ENCODE peak calls at places on chromosomes 4 and X, in four cellular contexts. One of them, this sample, is unnamed.

GRCh38 chrX:54208531-54208930 is 25.5 kb upstream of the FAM120C start:
- DNase-seq in neural crest cell: no peak
- DNase-seq in posterior cingulate gyrus: no peak
- DNase-seq in stimulated activated naive CD4-positive, alpha-beta T cell: no peak
- DNase-seq in this sample: no peak

GRCh38 chr4:186953601-186954260 is 230.1 kb upstream of the FAT1 start:
- DNase-seq in neural crest cell: no peak
- DNase-seq in posterior cingulate gyrus: no peak
- DNase-seq in stimulated activated naive CD4-positive, alpha-beta T cell: no peak
- DNase-seq in this sample: no peak

GRCh38 chr4:78622253-78622979 is 70.8 kb downstream of the ANXA3 start:
- DNase-seq in neural crest cell: no peak
- DNase-seq in posterior cingulate gyrus: no peak
- DNase-seq in stimulated activated naive CD4-positive, alpha-beta T cell: no peak
- DNase-seq in this sample: no peak

GRCh38 chr4:17165256-17165655 is 266.8 kb upstream of the LDB2 start:
- DNase-seq in neural crest cell: no peak
- DNase-seq in posterior cingulate gyrus: no peak
- DNase-seq in stimulated activated naive CD4-positive, alpha-beta T cell: no peak
- DNase-seq in this sample: no peak

GRCh38 chr4:158863296-158863695 is 94.5 kb downstream of the FNIP2 start:
- DNase-seq in neural crest cell: no peak
- DNase-seq in posterior cingulate gyrus: no peak
- DNase-seq in stimulated activated naive CD4-positive, alpha-beta T cell: no peak
- DNase-seq in this sample: no peak

GRCh38 chr4:158805628-158806471 is 37.0 kb downstream of the FNIP2 start:
- DNase-seq in neural crest cell: no peak
- DNase-seq in posterior cingulate gyrus: no peak
- DNase-seq in stimulated activated naive CD4-positive, alpha-beta T cell: no peak
- DNase-seq in this sample: no peak

GRCh38 chrX:139762400-139763183 is 54.6 kb upstream of the MCF2 start:
- DNase-seq in neural crest cell: no peak
- DNase-seq in posterior cingulate gyrus: no peak
- DNase-seq in stimulated activated naive CD4-positive, alpha-beta T cell: no peak
- DNase-seq in this sample: no peak

GRCh38 chr4:80192252-80192866 is 4.9 kb upstream of the PRDM8 start:
- DNase-seq in neural crest cell: no peak
- DNase-seq in posterior cingulate gyrus: no peak
- DNase-seq in stimulated activated naive CD4-positive, alpha-beta T cell: no peak
- DNase-seq in this sample: no peak

GRCh38 chr4:96698891-96699290 is 859.0 kb downstream of the PDHA2 start:
- DNase-seq in neural crest cell: no peak
- DNase-seq in posterior cingulate gyrus: no peak
- DNase-seq in stimulated activated naive CD4-positive, alpha-beta T cell: no peak
- DNase-seq in this sample: no peak

GRCh38 chrX:111200327-111200726 is 70.0 kb downstream of the CAPN6 start:
- DNase-seq in neural crest cell: no peak
- DNase-seq in posterior cingulate gyrus: no peak
- DNase-seq in stimulated activated naive CD4-positive, alpha-beta T cell: no peak
- DNase-seq in this sample: no peak

GRCh38 chr4:14708574-14708973 is 293.7 kb upstream of the CPEB2 start:
- DNase-seq in neural crest cell: no peak
- DNase-seq in posterior cingulate gyrus: no peak
- DNase-seq in stimulated activated naive CD4-positive, alpha-beta T cell: no peak
- DNase-seq in this sample: no peak